ENCODE peak calls at places on chromosomes 7 and 10, in eight cellular contexts. One of them, this sample, is unnamed.
A peak's percentile ranks its signal among the peaks of the same experiment; 100 is the strongest.

GRCh38 chr7:140889645-140890044 is 35.1 kb downstream of the BRAF start:
- DNase-seq in GM23338: no peak
- DNase-seq in K562: no peak
- DNase-seq in HepG2: no peak
- DNase-seq in SK-N-SH: no peak
- DNase-seq in A549: no peak
- DNase-seq in HCT116: no peak
- DNase-seq in HL-60: no peak
- DNase-seq in this sample: no peak

GRCh38 chr10:59628456-59628855 is 81.2 kb downstream of the SLC16A9 start:
- DNase-seq in K562: no peak
- DNase-seq in HL-60: no peak
- DNase-seq in GM23338: no peak
- DNase-seq in HCT116: no peak
- DNase-seq in A549: no peak
- DNase-seq in SK-N-SH: no peak
- DNase-seq in HepG2: no peak
- DNase-seq in this sample: no peak

GRCh38 chr10:28714401-28715053 is 37.2 kb downstream of the BAMBI start:
- DNase-seq in GM23338: no peak
- DNase-seq in A549: no peak
- DNase-seq in HL-60: no peak
- DNase-seq in K562: no peak
- DNase-seq in SK-N-SH: no peak
- DNase-seq in HepG2: peak; percentile 44
- DNase-seq in HCT116: no peak
- DNase-seq in this sample: no peak

GRCh38 chr10:74814792-74815191 is 11.6 kb upstream of the KAT6B start:
- DNase-seq in K562: no peak
- DNase-seq in SK-N-SH: no peak
- DNase-seq in HL-60: no peak
- DNase-seq in HCT116: no peak
- DNase-seq in A549: no peak
- DNase-seq in HepG2: no peak
- DNase-seq in GM23338: no peak
- DNase-seq in this sample: no peak

GRCh38 chr7:1473864-1474512 is 14.7 kb upstream of the MICALL2 start:
- DNase-seq in GM23338: peak; percentile 93
- DNase-seq in HCT116: peak; percentile 72
- DNase-seq in SK-N-SH: peak; percentile 97
- DNase-seq in A549: peak; percentile 77
- DNase-seq in HL-60: peak; percentile 86
- DNase-seq in HepG2: peak; percentile 63
- DNase-seq in K562: peak; percentile 87
- DNase-seq in this sample: no peak

GRCh38 chr10:13371879-13372470 is 23.9 kb upstream of the SEPHS1 start:
- DNase-seq in HCT116: peak; percentile 81
- DNase-seq in HL-60: peak; percentile 54
- DNase-seq in SK-N-SH: peak; percentile 91
- DNase-seq in K562: peak; percentile 89
- DNase-seq in HepG2: peak; percentile 81
- DNase-seq in A549: peak; percentile 88
- DNase-seq in GM23338: peak; percentile 91
- DNase-seq in this sample: peak; percentile 55

GRCh38 chr7:136086712-136087111 is 109.6 kb upstream of the MTPN start:
- DNase-seq in A549: peak; percentile 65
- DNase-seq in SK-N-SH: peak; percentile 43
- DNase-seq in HL-60: no peak
- DNase-seq in K562: peak; percentile 44
- DNase-seq in HCT116: peak; percentile 36
- DNase-seq in GM23338: peak; percentile 83
- DNase-seq in HepG2: peak; percentile 53
- DNase-seq in this sample: peak; percentile 30

GRCh38 chr10:34789993-34790506 is 25.0 kb downstream of the PARD3 start:
- DNase-seq in HepG2: peak; percentile 39
- DNase-seq in HL-60: no peak
- DNase-seq in GM23338: no peak
- DNase-seq in A549: peak; percentile 53
- DNase-seq in SK-N-SH: peak; percentile 39
- DNase-seq in K562: no peak
- DNase-seq in HCT116: no peak
- DNase-seq in this sample: no peak

GRCh38 chr7:36851382-36851781 is 127.1 kb upstream of the AOAH start:
- DNase-seq in K562: no peak
- DNase-seq in HCT116: no peak
- DNase-seq in GM23338: no peak
- DNase-seq in A549: no peak
- DNase-seq in SK-N-SH: peak; percentile 11
- DNase-seq in HL-60: no peak
- DNase-seq in HepG2: no peak
- DNase-seq in this sample: no peak

GRCh38 chr7:100465702-100466311 is 1.7 kb upstream of the SPACDR start:
- DNase-seq in HepG2: peak; percentile 58
- DNase-seq in A549: peak; percentile 58
- DNase-seq in K562: peak; percentile 73
- DNase-seq in HCT116: no peak
- DNase-seq in GM23338: peak; percentile 87
- DNase-seq in HL-60: no peak
- DNase-seq in SK-N-SH: peak; percentile 98
- DNase-seq in this sample: no peak

GRCh38 chr7:122429926-122430325 is 125.4 kb upstream of the FEZF1 start:
- DNase-seq in HCT116: no peak
- DNase-seq in A549: no peak
- DNase-seq in K562: no peak
- DNase-seq in GM23338: peak; percentile 21
- DNase-seq in HL-60: no peak
- DNase-seq in HepG2: no peak
- DNase-seq in SK-N-SH: no peak
- DNase-seq in this sample: no peak

GRCh38 chr10:59337254-59337653 is 25.1 kb downstream of the FAM13C start:
- DNase-seq in SK-N-SH: no peak
- DNase-seq in HepG2: peak; percentile 21
- DNase-seq in GM23338: no peak
- DNase-seq in A549: no peak
- DNase-seq in HL-60: no peak
- DNase-seq in HCT116: no peak
- DNase-seq in K562: no peak
- DNase-seq in this sample: no peak

GRCh38 chr10:71854031-71854430 is 3.0 kb upstream of the PSAP start:
- DNase-seq in A549: no peak
- DNase-seq in GM23338: no peak
- DNase-seq in K562: no peak
- DNase-seq in HL-60: no peak
- DNase-seq in HCT116: no peak
- DNase-seq in HepG2: no peak
- DNase-seq in SK-N-SH: no peak
- DNase-seq in this sample: no peak

GRCh38 chr10:81838950-81839349 is 36.0 kb upstream of the NRG3 start:
- DNase-seq in GM23338: peak; percentile 64
- DNase-seq in HCT116: no peak
- DNase-seq in A549: no peak
- DNase-seq in HepG2: no peak
- DNase-seq in HL-60: no peak
- DNase-seq in K562: no peak
- DNase-seq in SK-N-SH: peak; percentile 14
- DNase-seq in this sample: no peak

GRCh38 chr10:92413011-92413410 is 122.0 kb downstream of the MARCHF5 start:
- DNase-seq in HL-60: no peak
- DNase-seq in GM23338: no peak
- DNase-seq in HepG2: no peak
- DNase-seq in HCT116: no peak
- DNase-seq in SK-N-SH: no peak
- DNase-seq in A549: no peak
- DNase-seq in K562: no peak
- DNase-seq in this sample: no peak

GRCh38 chr10:33209777-33210176 is 124.7 kb downstream of the NRP1 start:
- DNase-seq in K562: no peak
- DNase-seq in GM23338: no peak
- DNase-seq in HepG2: no peak
- DNase-seq in HL-60: no peak
- DNase-seq in SK-N-SH: no peak
- DNase-seq in A549: no peak
- DNase-seq in HCT116: no peak
- DNase-seq in this sample: no peak

GRCh38 chr10:77269163-77269562 is 368.4 kb downstream of the KCNMA1 start:
- DNase-seq in HCT116: no peak
- DNase-seq in SK-N-SH: no peak
- DNase-seq in A549: no peak
- DNase-seq in HepG2: no peak
- DNase-seq in HL-60: no peak
- DNase-seq in K562: no peak
- DNase-seq in GM23338: no peak
- DNase-seq in this sample: no peak

GRCh38 chr7:27303021-27303420 is 60.4 kb downstream of the EVX1 start:
- DNase-seq in HepG2: no peak
- DNase-seq in SK-N-SH: no peak
- DNase-seq in A549: no peak
- DNase-seq in HCT116: no peak
- DNase-seq in GM23338: no peak
- DNase-seq in HL-60: no peak
- DNase-seq in K562: no peak
- DNase-seq in this sample: no peak

GRCh38 chr7:68858497-68858896 is 739.8 kb upstream of the AUTS2 start:
- DNase-seq in SK-N-SH: peak; percentile 37
- DNase-seq in K562: no peak
- DNase-seq in HL-60: no peak
- DNase-seq in HepG2: no peak
- DNase-seq in HCT116: no peak
- DNase-seq in A549: no peak
- DNase-seq in GM23338: no peak
- DNase-seq in this sample: no peak

GRCh38 chr7:121954803-121955202 is 81.8 kb downstream of the PTPRZ1 start:
- DNase-seq in GM23338: no peak
- DNase-seq in SK-N-SH: no peak
- DNase-seq in HCT116: no peak
- DNase-seq in K562: no peak
- DNase-seq in A549: no peak
- DNase-seq in HepG2: no peak
- DNase-seq in HL-60: no peak
- DNase-seq in this sample: no peak

GRCh38 chr10:43226441-43226840 is 40.4 kb downstream of the RASGEF1A start:
- DNase-seq in SK-N-SH: no peak
- DNase-seq in HCT116: no peak
- DNase-seq in GM23338: no peak
- DNase-seq in A549: no peak
- DNase-seq in HepG2: no peak
- DNase-seq in K562: no peak
- DNase-seq in HL-60: no peak
- DNase-seq in this sample: no peak

GRCh38 chr10:85105614-85106013 is 777.2 kb downstream of the CCSER2 start:
- DNase-seq in HCT116: peak; percentile 6
- DNase-seq in GM23338: peak; percentile 41
- DNase-seq in A549: no peak
- DNase-seq in K562: no peak
- DNase-seq in HepG2: no peak
- DNase-seq in SK-N-SH: peak; percentile 23
- DNase-seq in HL-60: no peak
- DNase-seq in this sample: no peak
- TF ChIP-seq REST in HCT116: no peak
- TF ChIP-seq REST in GM23338: no peak
- TF ChIP-seq REST in A549: no peak
- TF ChIP-seq REST in K562: no peak
- TF ChIP-seq REST in HepG2: no peak
- TF ChIP-seq REST in SK-N-SH: no peak
- TF ChIP-seq REST in HL-60: no peak
- TF ChIP-seq REST in this sample: no peak

DNA sequence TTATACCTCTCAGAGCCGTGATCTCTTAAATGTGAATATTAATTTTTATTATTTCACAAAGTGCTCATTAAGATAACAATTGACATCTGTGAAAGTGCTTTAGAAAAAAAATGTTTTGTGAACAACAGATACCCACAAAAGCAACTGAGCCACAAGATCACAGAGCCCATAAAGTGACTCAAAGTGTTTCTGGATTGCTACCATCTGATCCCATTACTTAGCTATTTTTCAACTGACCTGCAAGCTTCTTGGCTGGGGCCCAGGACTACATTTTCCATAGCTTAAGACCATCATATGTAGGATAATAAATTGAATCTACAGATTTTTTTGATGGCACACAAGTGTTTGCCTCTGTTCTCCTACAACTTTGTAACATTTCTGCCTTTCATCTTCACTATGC is 674.4 kb downstream of the PHTF2 start:
- DNase-seq in HCT116: no peak
- DNase-seq in GM23338: no peak
- DNase-seq in K562: no peak
- DNase-seq in HepG2: no peak
- DNase-seq in HL-60: no peak
- DNase-seq in A549: no peak
- DNase-seq in SK-N-SH: no peak
- DNase-seq in this sample: no peak
- H3K4me3 ChIP-seq in HCT116: no peak overlapping the region
- H3K4me3 ChIP-seq in GM23338: no peak overlapping the region
- H3K4me3 ChIP-seq in K562: no peak overlapping the region
- H3K4me3 ChIP-seq in HepG2: no peak overlapping the region
- H3K4me3 ChIP-seq in HL-60: no peak overlapping the region
- H3K4me3 ChIP-seq in A549: no peak overlapping the region
- H3K4me3 ChIP-seq in SK-N-SH: no peak overlapping the region
- H3K4me3 ChIP-seq in this sample: no peak overlapping the region

GRCh38 chr7:51229106-51229537 is 87.5 kb downstream of the COBL start:
- DNase-seq in K562: no peak
- DNase-seq in HCT116: no peak
- DNase-seq in SK-N-SH: no peak
- DNase-seq in HL-60: no peak
- DNase-seq in HepG2: no peak
- DNase-seq in GM23338: no peak
- DNase-seq in A549: no peak
- DNase-seq in this sample: no peak
- TF ChIP-seq REST in K562: no peak
- TF ChIP-seq REST in HCT116: no peak
- TF ChIP-seq REST in SK-N-SH: no peak
- TF ChIP-seq REST in HL-60: no peak
- TF ChIP-seq REST in HepG2: no peak
- TF ChIP-seq REST in GM23338: no peak
- TF ChIP-seq REST in A549: no peak
- TF ChIP-seq REST in this sample: no peak

GRCh38 chr7:23003505-23004246 is 10.3 kb downstream of the HYCC1 start:
- DNase-seq in GM23338: no peak
- DNase-seq in SK-N-SH: no peak
- DNase-seq in HL-60: no peak
- DNase-seq in HCT116: no peak
- DNase-seq in A549: no peak
- DNase-seq in K562: no peak
- DNase-seq in HepG2: no peak
- DNase-seq in this sample: no peak

GRCh38 chr7:23002698-23003097 is 11.2 kb downstream of the HYCC1 start:
- DNase-seq in HCT116: no peak
- DNase-seq in K562: no peak
- DNase-seq in GM23338: no peak
- DNase-seq in HepG2: no peak
- DNase-seq in SK-N-SH: no peak
- DNase-seq in A549: no peak
- DNase-seq in HL-60: no peak
- DNase-seq in this sample: no peak

GRCh38 chr7:23000597-23001360 is 13.2 kb downstream of the HYCC1 start:
- DNase-seq in HepG2: no peak
- DNase-seq in HL-60: no peak
- DNase-seq in HCT116: no peak
- DNase-seq in K562: no peak
- DNase-seq in GM23338: peak; percentile 42
- DNase-seq in SK-N-SH: no peak
- DNase-seq in A549: no peak
- DNase-seq in this sample: no peak

GRCh38 chr7:23001610-23002009 is 12.3 kb downstream of the HYCC1 start:
- DNase-seq in HCT116: no peak
- DNase-seq in A549: no peak
- DNase-seq in SK-N-SH: no peak
- DNase-seq in K562: no peak
- DNase-seq in GM23338: no peak
- DNase-seq in HL-60: no peak
- DNase-seq in HepG2: no peak
- DNase-seq in this sample: no peak

GRCh38 chr7:23004247-23004520 is 9.7 kb downstream of the HYCC1 start:
- DNase-seq in HepG2: no peak
- DNase-seq in K562: no peak
- DNase-seq in SK-N-SH: no peak
- DNase-seq in HCT116: no peak
- DNase-seq in GM23338: no peak
- DNase-seq in A549: no peak
- DNase-seq in HL-60: no peak
- DNase-seq in this sample: no peak
- H3K4me3 ChIP-seq in HepG2: no peak overlapping the region
- H3K4me3 ChIP-seq in K562: no peak overlapping the region
- H3K4me3 ChIP-seq in SK-N-SH: no peak overlapping the region
- H3K4me3 ChIP-seq in HCT116: no peak overlapping the region
- H3K4me3 ChIP-seq in GM23338: no peak overlapping the region
- H3K4me3 ChIP-seq in A549: no peak overlapping the region
- H3K4me3 ChIP-seq in HL-60: no peak overlapping the region
- H3K4me3 ChIP-seq in this sample: no peak overlapping the region